ENCODE peak calls at places on chromosomes 7 and 10, in six cellular contexts. One of them, this sample, is unnamed.

GRCh38 chr10:60978287-60979115 is 34.5 kb upstream of the RHOBTB1 start:
- DNase-seq in HepG2: peak; percentile 89
- DNase-seq in GM23338: no peak
- DNase-seq in H1: no peak
- DNase-seq in GM12878: no peak
- DNase-seq in K562: peak; percentile 25
- DNase-seq in this sample: no peak

GRCh38 chr10:546971-547590 is 142.4 kb downstream of the DIP2C start:
- DNase-seq in GM12878: no peak
- DNase-seq in H1: no peak
- DNase-seq in HepG2: no peak
- DNase-seq in K562: no peak
- DNase-seq in GM23338: peak; percentile 69
- DNase-seq in this sample: no peak

GRCh38 chr10:101939273-101939635 is 95.7 kb upstream of the KCNIP2 start:
- DNase-seq in H1: no peak
- DNase-seq in K562: no peak
- DNase-seq in HepG2: no peak
- DNase-seq in GM12878: no peak
- DNase-seq in GM23338: no peak
- DNase-seq in this sample: no peak

GRCh38 chr10:5564537-5565204 is 39.9 kb downstream of the CALML3 start:
- DNase-seq in GM23338: no peak
- DNase-seq in K562: no peak
- DNase-seq in HepG2: no peak
- DNase-seq in H1: no peak
- DNase-seq in GM12878: no peak
- DNase-seq in this sample: no peak

GRCh38 chr7:2210551-2211258 is 22.0 kb downstream of the MAD1L1 start:
- DNase-seq in GM23338: no peak
- DNase-seq in K562: no peak
- DNase-seq in H1: no peak
- DNase-seq in GM12878: no peak
- DNase-seq in HepG2: no peak
- DNase-seq in this sample: no peak

GRCh38 chr7:5557920-5558401 is 134.3 kb upstream of the TNRC18 start:
- DNase-seq in GM12878: peak; percentile 67
- DNase-seq in HepG2: peak; percentile 63
- DNase-seq in H1: no peak
- DNase-seq in GM23338: no peak
- DNase-seq in K562: no peak
- DNase-seq in this sample: no peak

GRCh38 chr7:6656413-6656812 is 19.3 kb downstream of the ZNF316 start:
- DNase-seq in GM12878: no peak
- DNase-seq in K562: no peak
- DNase-seq in HepG2: no peak
- DNase-seq in GM23338: no peak
- DNase-seq in H1: no peak
- DNase-seq in this sample: no peak

GRCh38 chr7:143512488-143513340 is 35.0 kb downstream of the TAS2R41 start:
- DNase-seq in GM23338: no peak
- DNase-seq in HepG2: no peak
- DNase-seq in K562: no peak
- DNase-seq in GM12878: no peak
- DNase-seq in H1: no peak
- DNase-seq in this sample: no peak

GRCh38 chr7:82501256-82501815 is 57.8 kb upstream of the CACNA2D1 start:
- DNase-seq in GM12878: no peak
- DNase-seq in H1: no peak
- DNase-seq in HepG2: no peak
- DNase-seq in K562: no peak
- DNase-seq in GM23338: no peak
- DNase-seq in this sample: no peak

GRCh38 chr10:113711142-113711541 is 31.4 kb downstream of the CASP7 start:
- DNase-seq in K562: no peak
- DNase-seq in GM12878: no peak
- DNase-seq in GM23338: no peak
- DNase-seq in HepG2: no peak
- DNase-seq in H1: no peak
- DNase-seq in this sample: no peak

DNA sequence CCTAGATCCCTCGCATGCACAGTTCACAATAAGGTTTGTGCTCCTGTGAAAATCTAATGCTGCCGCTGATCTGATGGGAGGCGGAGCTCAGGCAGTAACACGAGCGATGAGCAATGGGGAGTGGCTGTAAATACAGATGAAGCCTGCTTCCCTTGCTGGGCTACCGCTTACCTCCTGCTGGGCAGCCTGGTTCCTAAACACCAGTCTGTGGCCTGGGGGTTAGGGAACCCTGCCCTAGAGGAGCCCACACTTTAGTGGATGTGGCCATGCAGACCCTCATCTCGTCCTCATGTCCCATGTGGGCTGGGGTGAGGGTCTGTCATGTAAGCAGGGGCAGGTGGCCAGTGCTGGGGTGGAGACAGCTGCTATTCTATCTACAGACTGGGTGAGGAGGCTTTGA is 417.7 kb downstream of the GLRX3 start:
- DNase-seq in H1: no peak
- DNase-seq in GM23338: no peak
- DNase-seq in K562: no peak
- DNase-seq in GM12878: no peak
- DNase-seq in HepG2: no peak
- DNase-seq in this sample: no peak
- TF ChIP-seq CREB1 in H1: no peak
- TF ChIP-seq CREB1 in GM23338: no peak
- TF ChIP-seq CREB1 in K562: no peak
- TF ChIP-seq CREB1 in GM12878: no peak
- TF ChIP-seq CREB1 in HepG2: no peak
- TF ChIP-seq CREB1 in this sample: no peak

GRCh38 chr7:75050501-75050900 is 23.1 kb downstream of the RCC1L start:
- DNase-seq in K562: no peak
- DNase-seq in GM12878: no peak
- DNase-seq in HepG2: no peak
- DNase-seq in H1: no peak
- DNase-seq in GM23338: no peak
- DNase-seq in this sample: no peak

GRCh38 chr7:75058406-75058805 is 15.2 kb downstream of the RCC1L start:
- DNase-seq in H1: no peak
- DNase-seq in GM23338: no peak
- DNase-seq in GM12878: no peak
- DNase-seq in HepG2: no peak
- DNase-seq in K562: no peak
- DNase-seq in this sample: no peak

GRCh38 chr7:75055830-75056431 is 17.7 kb downstream of the RCC1L start:
- DNase-seq in H1: no peak
- DNase-seq in GM23338: no peak
- DNase-seq in GM12878: no peak
- DNase-seq in K562: no peak
- DNase-seq in HepG2: no peak
- DNase-seq in this sample: no peak

GRCh38 chr7:75054744-75055527 is 18.7 kb downstream of the RCC1L start:
- DNase-seq in GM12878: no peak
- DNase-seq in HepG2: no peak
- DNase-seq in GM23338: no peak
- DNase-seq in K562: no peak
- DNase-seq in H1: no peak
- DNase-seq in this sample: no peak

DNA sequence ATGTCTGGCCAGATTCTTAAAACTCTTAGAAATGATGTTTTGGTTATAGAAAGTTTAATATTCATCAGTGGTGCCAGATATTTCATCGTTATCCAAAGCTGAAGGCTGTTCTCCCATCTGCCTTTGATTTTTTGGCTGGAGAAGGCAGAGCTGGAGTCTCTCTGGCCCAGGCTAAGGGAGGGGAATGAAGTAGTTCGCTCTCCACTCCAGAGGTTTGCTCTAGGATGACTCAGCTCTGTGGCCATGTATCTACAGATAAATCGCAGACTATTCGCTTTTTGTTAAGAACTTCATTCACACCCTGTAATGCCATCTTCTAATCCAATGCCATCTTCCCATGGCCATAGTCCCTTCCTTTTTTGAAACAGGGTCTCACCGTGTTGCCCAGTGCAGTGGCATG is 17.1 kb downstream of the RCC1L start:
- DNase-seq in GM12878: no peak
- DNase-seq in GM23338: no peak
- DNase-seq in K562: no peak
- DNase-seq in HepG2: no peak
- DNase-seq in H1: no peak
- DNase-seq in this sample: no peak
- TF ChIP-seq CREB1 in GM12878: no peak
- TF ChIP-seq CREB1 in GM23338: no peak
- TF ChIP-seq CREB1 in K562: no peak
- TF ChIP-seq CREB1 in HepG2: no peak
- TF ChIP-seq CREB1 in H1: no peak
- TF ChIP-seq CREB1 in this sample: no peak

DNA sequence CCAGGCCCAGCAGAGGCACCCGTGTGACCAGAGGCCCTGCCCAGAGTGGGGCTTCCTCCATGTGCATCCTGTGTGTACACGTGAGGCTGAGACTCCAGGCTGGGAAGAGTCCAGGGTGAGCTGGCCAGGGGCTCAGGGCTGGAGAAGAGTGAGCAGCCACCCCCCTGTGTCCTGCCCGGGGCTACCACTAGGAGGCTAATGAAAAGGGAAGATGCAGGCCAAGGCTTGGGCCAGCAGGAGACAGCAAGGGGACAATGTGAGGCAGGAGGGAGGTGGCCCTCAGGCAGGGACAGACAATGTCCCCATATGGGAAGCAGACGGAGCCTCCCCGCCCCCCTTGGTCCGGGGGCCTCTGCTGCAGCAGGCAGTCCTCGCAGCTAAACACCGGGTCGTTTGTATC is 102.0 kb downstream of the HIF1AN start:
- DNase-seq in GM12878: no peak
- DNase-seq in HepG2: peak; percentile 35
- DNase-seq in GM23338: peak; percentile 88
- DNase-seq in K562: peak; percentile 60
- DNase-seq in H1: peak; percentile 29
- DNase-seq in this sample: peak; percentile 87
- TF ChIP-seq CREB1 in GM12878: no peak
- TF ChIP-seq CREB1 in HepG2: no peak
- TF ChIP-seq CREB1 in GM23338: no peak
- TF ChIP-seq CREB1 in K562: no peak
- TF ChIP-seq CREB1 in H1: peak; percentile 34
- TF ChIP-seq CREB1 in this sample: no peak

GRCh38 chr7:76149847-76150691 is 51.6 kb upstream of the SRRM3 start:
- DNase-seq in H1: no peak
- DNase-seq in GM12878: no peak
- DNase-seq in K562: no peak
- DNase-seq in GM23338: peak; percentile 14
- DNase-seq in HepG2: no peak
- DNase-seq in this sample: no peak
- TF ChIP-seq CREB1 in H1: no peak
- TF ChIP-seq CREB1 in GM12878: no peak
- TF ChIP-seq CREB1 in K562: no peak
- TF ChIP-seq CREB1 in GM23338: no peak
- TF ChIP-seq CREB1 in HepG2: no peak
- TF ChIP-seq CREB1 in this sample: no peak

This sample was measured in WTC11.